ENCODE peak calls at places on chromosomes 6 and 20, in ten cellular contexts. Y, U, N, D, Q, I, G, F, R and K are unnamed samples.

GRCh38 chr20:37179671-37180524 is 550 bp upstream of the MROH8 start:
- DNase-seq in Y (no peak), U (no peak), N (no peak), D (no peak), Q (no peak), I (peak), G (no peak), F (no peak), R (no peak), K (no peak)

GRCh38 chr6:3320238-3320637 is 61.5 kb downstream of the PSMG4 start:
- DNase-seq in Y (no peak), U (no peak), N (peak), D (no peak), Q (no peak), I (no peak), G (no peak), F (no peak), R (no peak), K (no peak)

GRCh38 chr6:26420607-26421235 is 18.6 kb downstream of the BTN3A1 start:
- DNase-seq in Y (no peak), U (peak), N (peak), D (peak), Q (no peak), I (peak), G (no peak), F (no peak), R (no peak), K (no peak)

GRCh38 chr20:15760217-15760567 is 813.1 kb downstream of the KIF16B start:
- DNase-seq in Y (no peak), U (no peak), N (no peak), D (no peak), Q (no peak), I (no peak), G (no peak), F (no peak), R (no peak), K (no peak)

GRCh38 chr6:98777762-98778161 is 56.6 kb upstream of the POU3F2 start:
- DNase-seq in Y (no peak), U (no peak), N (no peak), D (no peak), Q (no peak), I (no peak), G (no peak), F (no peak), R (no peak), K (no peak)

GRCh38 chr6:26311385-26312095 is 53.5 kb upstream of the BTN3A2 start:
- DNase-seq in Y (no peak), U (no peak), N (peak), D (peak), Q (no peak), I (peak), G (no peak), F (no peak), R (no peak), K (no peak)

GRCh38 chr20:24781061-24781980 is 167.7 kb upstream of the CST7 start:
- DNase-seq in Y (peak), U (peak), N (peak), D (peak), Q (no peak), I (peak), G (peak), F (no peak), R (no peak), K (no peak)

GRCh38 chr6:1325471-1326309 is 13.8 kb downstream of the FOXQ1 start:
- DNase-seq in Y (no peak), U (no peak), N (no peak), D (no peak), Q (no peak), I (peak), G (no peak), F (peak), R (peak), K (no peak)

GRCh38 chr20:16476032-16476431 is 97.2 kb downstream of the KIF16B start:
- DNase-seq in Y (no peak), U (no peak), N (no peak), D (no peak), Q (no peak), I (peak), G (no peak), F (no peak), R (peak), K (no peak)

GRCh38 chr6:82906951-82907350 is 158.7 kb downstream of the UBE3D start:
- DNase-seq in Y (no peak), U (no peak), N (no peak), D (no peak), Q (no peak), I (no peak), G (no peak), F (peak), R (no peak), K (no peak)

GRCh38 chr20:8601542-8601912 is 467.4 kb upstream of the PLCB4 start:
- DNase-seq in Y (no peak), U (no peak), N (no peak), D (no peak), Q (no peak), I (no peak), G (no peak), F (no peak), R (no peak), K (no peak)

GRCh38 chr20:1565461-1565860 is 8.0 kb upstream of the SIRPD start:
- DNase-seq in Y (no peak), U (no peak), N (no peak), D (no peak), Q (no peak), I (no peak), G (no peak), F (no peak), R (no peak), K (no peak)

GRCh38 chr6:134287863-134288537 is 29.9 kb downstream of the SGK1 start:
- DNase-seq in Y (no peak), U (no peak), N (no peak), D (no peak), Q (no peak), I (peak), G (no peak), F (no peak), R (no peak), K (no peak)

GRCh38 chr6:118283759-118284158 is 264.3 kb upstream of the PLN start:
- DNase-seq in Y (peak), U (peak), N (peak), D (no peak), Q (peak), I (peak), G (no peak), F (no peak), R (no peak), K (no peak)

GRCh38 chr20:40525356-40525755 is 163.7 kb downstream of the MAFB start:
- DNase-seq in Y (no peak), U (no peak), N (no peak), D (no peak), Q (no peak), I (no peak), G (no peak), F (no peak), R (no peak), K (no peak)

GRCh38 chr6:118899948-118900347 is 6.0 kb downstream of the ASF1A start:
- DNase-seq in Y (no peak), U (no peak), N (no peak), D (no peak), Q (no peak), I (no peak), G (no peak), F (no peak), R (no peak), K (no peak)

GRCh38 chr6:25958700-25959162 is 3.9 kb upstream of the TRIM38 start:
- DNase-seq in Y (no peak), U (no peak), N (no peak), D (no peak), Q (no peak), I (no peak), G (no peak), F (no peak), R (no peak), K (no peak)

GRCh38 chr6:25277857-25278256 is 1.3 kb upstream of the CARMIL1 start:
- DNase-seq in Y (no peak), U (no peak), N (no peak), D (no peak), Q (no peak), I (no peak), G (no peak), F (no peak), R (no peak), K (no peak)

GRCh38 chr20:52103469-52103910 is 88.1 kb downstream of the ZFP64 start:
- DNase-seq in Y (no peak), U (peak), N (peak), D (peak), Q (no peak), I (no peak), G (no peak), F (no peak), R (no peak), K (no peak)

GRCh38 chr6:125748534-125749111 is 809 bp upstream of the HEY2 start:
- DNase-seq in Y (no peak), U (peak), N (no peak), D (no peak), Q (no peak), I (no peak), G (no peak), F (no peak), R (no peak), K (no peak)

GRCh38 chr6:125745281-125746018 is 4.0 kb upstream of the HEY2 start:
- DNase-seq in Y (no peak), U (no peak), N (peak), D (peak), Q (no peak), I (no peak), G (no peak), F (no peak), R (no peak), K (no peak)

GRCh38 chr6:125746019-125746414 is 3.4 kb upstream of the HEY2 start:
- DNase-seq in Y (no peak), U (no peak), N (no peak), D (no peak), Q (no peak), I (no peak), G (no peak), F (no peak), R (no peak), K (no peak)

GRCh38 chr6:125747589-125748533 is 1.6 kb upstream of the HEY2 start:
- DNase-seq in Y (no peak), U (peak), N (peak), D (peak), Q (peak), I (no peak), G (peak), F (no peak), R (no peak), K (no peak)

DNA sequence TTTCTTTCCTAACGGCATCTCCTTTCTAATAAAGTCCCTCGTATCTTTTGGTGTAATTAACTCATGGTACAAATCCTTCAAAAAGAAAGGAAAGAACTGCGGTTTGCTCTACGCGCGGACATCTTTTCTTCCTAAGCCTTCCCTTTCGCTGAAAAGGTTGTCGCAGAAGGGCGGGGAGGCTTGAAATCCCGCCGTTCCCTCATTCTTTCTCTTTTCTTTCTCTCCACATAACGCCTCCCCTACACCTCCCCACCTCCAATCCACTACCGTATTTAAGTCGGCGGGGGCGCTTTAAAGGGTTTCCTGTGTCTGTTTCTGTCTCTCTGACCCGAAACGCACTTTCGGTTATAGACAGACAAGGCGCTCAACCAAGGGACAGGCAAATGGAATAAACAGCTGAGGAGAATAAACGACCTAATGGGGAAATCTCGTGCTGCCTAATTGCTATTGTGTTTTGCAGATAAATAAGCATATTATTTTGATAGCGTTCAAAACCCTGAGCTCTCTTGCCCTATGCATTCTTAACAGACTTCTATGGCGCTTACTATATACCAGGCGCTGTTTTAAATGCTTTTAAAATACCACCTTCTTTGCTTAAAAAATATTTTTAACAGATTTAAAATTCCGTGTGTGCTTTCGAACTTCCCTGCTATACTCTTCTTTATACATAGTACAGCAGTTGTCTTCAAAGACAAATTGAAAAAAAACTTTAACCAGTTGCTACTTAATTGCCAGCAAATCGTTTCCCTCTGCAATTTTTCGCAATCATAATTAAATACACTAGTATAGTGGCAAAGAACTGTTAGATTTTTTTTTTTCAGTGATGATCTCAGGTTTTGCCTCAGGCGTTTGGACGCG is 2.5 kb upstream of the HEY2 start:
- DNase-seq in Y (no peak), U (peak), N (peak), D (peak), Q (no peak), I (peak), G (peak), F (no peak), R (no peak), K (peak)
- TF ChIP-seq CTCF in Y (no peak), U (no peak), N (no peak), D (no peak), Q (no peak), I (no peak), G (no peak), F (no peak), R (peak), K (no peak)

DNA sequence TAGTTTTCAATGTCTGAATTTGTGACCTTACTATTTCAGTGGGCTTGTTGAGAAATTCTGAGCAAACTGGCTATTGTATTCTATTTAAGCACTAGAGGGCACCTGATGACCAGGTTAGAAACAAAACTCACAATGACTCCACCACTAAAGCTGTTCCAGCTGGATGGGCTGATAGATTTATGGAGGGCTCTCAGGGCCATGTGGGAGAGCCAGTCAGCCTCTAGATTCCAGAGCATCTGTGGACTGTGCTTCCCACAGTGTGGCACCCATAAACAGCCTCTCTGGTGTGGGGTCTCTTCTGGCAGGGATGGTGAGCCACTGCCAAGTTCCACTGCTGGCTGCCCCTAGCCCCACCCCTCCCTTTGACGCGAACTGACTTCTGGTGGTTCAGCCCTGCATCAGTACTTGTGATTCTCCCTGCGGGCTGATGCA is 29.2 kb downstream of the C6orf58 start:
- DNase-seq in Y (peak), U (peak), N (peak), D (peak), Q (no peak), I (peak), G (no peak), F (peak), R (no peak), K (no peak)
- TF ChIP-seq CTCF in Y (peak), U (no peak), N (peak), D (peak), Q (peak), I (no peak), G (no peak), F (peak), R (peak), K (no peak)

GRCh38 chr6:20712011-20712410 is 177.8 kb downstream of the CDKAL1 start:
- DNase-seq in Y (no peak), U (no peak), N (no peak), D (no peak), Q (no peak), I (no peak), G (no peak), F (no peak), R (no peak), K (no peak)
- TF ChIP-seq CTCF in Y (no peak), U (no peak), N (no peak), D (no peak), Q (no peak), I (no peak), G (no peak), F (no peak), R (no peak), K (no peak)

GRCh38 chr20:63118786-63119450 is 97.0 kb downstream of the YTHDF1 start:
- DNase-seq in Y (no peak), U (no peak), N (no peak), D (no peak), Q (no peak), I (no peak), G (peak), F (no peak), R (no peak), K (no peak)

GRCh38 chr20:63118303-63118670 is 97.6 kb downstream of the YTHDF1 start:
- DNase-seq in Y (no peak), U (no peak), N (no peak), D (no peak), Q (no peak), I (no peak), G (peak), F (no peak), R (no peak), K (no peak)

GRCh38 chr20:63116412-63117106 is 99.4 kb downstream of the YTHDF1 start:
- DNase-seq in Y (no peak), U (peak), N (peak), D (peak), Q (peak), I (no peak), G (peak), F (no peak), R (no peak), K (no peak)

GRCh38 chr20:63117151-63117550 is 98.8 kb downstream of the YTHDF1 start:
- DNase-seq in Y (no peak), U (no peak), N (no peak), D (no peak), Q (no peak), I (no peak), G (peak), F (no peak), R (no peak), K (no peak)

GRCh38 chr20:63117661-63118302 is 98.1 kb downstream of the YTHDF1 start:
- DNase-seq in Y (no peak), U (no peak), N (no peak), D (no peak), Q (no peak), I (no peak), G (peak), F (no peak), R (no peak), K (peak)
- TF ChIP-seq CTCF in Y (no peak), U (no peak), N (no peak), D (no peak), Q (no peak), I (no peak), G (no peak), F (no peak), R (no peak), K (no peak)

GRCh38 chr20:10651227-10651990 is 22.4 kb downstream of the JAG1 start:
- DNase-seq in Y (no peak), U (no peak), N (no peak), D (no peak), Q (no peak), I (no peak), G (no peak), F (no peak), R (no peak), K (no peak)
- TF ChIP-seq CTCF in Y (no peak), U (no peak), N (no peak), D (no peak), Q (no peak), I (no peak), G (no peak), F (no peak), R (no peak), K (no peak)

GRCh38 chr6:68951350-68951749 is 316.3 kb downstream of the ADGRB3 start:
- DNase-seq in Y (no peak), U (no peak), N (no peak), D (no peak), Q (no peak), I (no peak), G (no peak), F (no peak), R (no peak), K (no peak)
- TF ChIP-seq CTCF in Y (no peak), U (no peak), N (no peak), D (no peak), Q (peak), I (no peak), G (no peak), F (peak), R (peak), K (no peak)

GRCh38 chr20:50788045-50788867 is 6.6 kb upstream of the BCAS4 start:
- DNase-seq in Y (peak), U (no peak), N (peak), D (no peak), Q (no peak), I (peak), G (peak), F (no peak), R (peak), K (no peak)
- TF ChIP-seq CTCF in Y (peak), U (no peak), N (peak), D (peak), Q (peak), I (peak), G (peak), F (peak), R (peak), K (peak)

GRCh38 chr6:157688960-157689599 is 134.0 kb upstream of the SNX9 start:
- DNase-seq in Y (no peak), U (peak), N (peak), D (peak), Q (no peak), I (peak), G (no peak), F (no peak), R (no peak), K (no peak)
- TF ChIP-seq CTCF in Y (peak), U (no peak), N (peak), D (peak), Q (no peak), I (no peak), G (no peak), F (no peak), R (no peak), K (no peak)

DNA sequence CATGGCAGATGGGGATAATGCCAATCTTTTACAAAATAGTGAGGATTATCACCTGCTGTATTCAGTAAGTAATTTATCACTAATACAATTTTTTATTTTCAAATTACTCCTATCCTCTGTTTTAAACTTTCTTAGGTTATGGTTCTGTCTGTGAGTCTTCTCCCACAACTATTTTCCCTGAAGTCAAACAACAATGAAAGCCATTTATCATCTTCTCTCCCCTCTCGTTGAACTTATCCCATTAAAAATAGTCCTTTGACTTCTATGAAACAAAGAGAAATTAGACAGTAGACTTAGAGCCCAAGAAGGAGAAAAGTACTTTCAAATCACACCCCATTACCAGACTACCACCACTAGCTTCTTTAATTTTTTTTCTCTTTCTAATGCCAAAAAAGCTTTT is 147.7 kb downstream of the SIM1 start:
- DNase-seq in Y (no peak), U (no peak), N (no peak), D (no peak), Q (no peak), I (no peak), G (no peak), F (no peak), R (no peak), K (no peak)
- TF ChIP-seq CTCF in Y (no peak), U (no peak), N (no peak), D (no peak), Q (no peak), I (no peak), G (no peak), F (no peak), R (no peak), K (no peak)